ENCODE peak calls at places on chromosomes 13 and 19, in five cellular contexts. One of them, this sample, is unnamed.

GRCh38 chr13:109146912-109147624 is 517.7 kb downstream of the MYO16 start:
- DNase-seq in GM12878: no peak
- DNase-seq in HepG2: no peak
- DNase-seq in H1: no peak
- DNase-seq in K562: no peak
- DNase-seq in this sample: no peak

GRCh38 chr13:31862828-31863227 is 123.5 kb downstream of the RXFP2 start:
- DNase-seq in HepG2: no peak
- DNase-seq in H1: no peak
- DNase-seq in K562: no peak
- DNase-seq in GM12878: no peak
- DNase-seq in this sample: no peak

GRCh38 chr19:16562608-16563025 is 9.6 kb downstream of the SLC35E1 start:
- DNase-seq in HepG2: no peak
- DNase-seq in H1: no peak
- DNase-seq in GM12878: no peak
- DNase-seq in K562: peak; percentile 4
- DNase-seq in this sample: no peak

GRCh38 chr13:103130681-103131210 is 64.5 kb upstream of the SLC10A2 start:
- DNase-seq in H1: no peak
- DNase-seq in K562: no peak
- DNase-seq in HepG2: peak; percentile 3
- DNase-seq in GM12878: peak; percentile 71
- DNase-seq in this sample: no peak

GRCh38 chr19:52665529-52665928 is 27.4 kb upstream of the ZNF83 start:
- DNase-seq in GM12878: no peak
- DNase-seq in HepG2: no peak
- DNase-seq in H1: no peak
- DNase-seq in K562: peak; percentile 48
- DNase-seq in this sample: no peak

GRCh38 chr13:77583551-77583950 is 48.0 kb downstream of the SCEL start:
- DNase-seq in H1: no peak
- DNase-seq in K562: no peak
- DNase-seq in GM12878: no peak
- DNase-seq in HepG2: no peak
- DNase-seq in this sample: no peak

GRCh38 chr19:13846533-13847032 is 30.4 kb upstream of the NANOS3 start:
- DNase-seq in H1: peak; percentile 83
- DNase-seq in GM12878: peak; percentile 85
- DNase-seq in HepG2: peak; percentile 95
- DNase-seq in K562: peak; percentile 78
- DNase-seq in this sample: peak; percentile 94

GRCh38 chr13:42041017-42041683 is 7.3 kb upstream of the DGKH start:
- DNase-seq in H1: peak; percentile 73
- DNase-seq in GM12878: peak; percentile 11
- DNase-seq in K562: peak; percentile 22
- DNase-seq in HepG2: no peak
- DNase-seq in this sample: peak; percentile 78

GRCh38 chr19:30566681-30567420 is 194.7 kb downstream of the ZNF536 start:
- DNase-seq in HepG2: no peak
- DNase-seq in GM12878: no peak
- DNase-seq in H1: no peak
- DNase-seq in K562: no peak
- DNase-seq in this sample: no peak

GRCh38 chr13:75704194-75704941 is 68.2 kb downstream of the LMO7 start:
- DNase-seq in GM12878: no peak
- DNase-seq in H1: no peak
- DNase-seq in K562: no peak
- DNase-seq in HepG2: no peak
- DNase-seq in this sample: no peak

GRCh38 chr13:110307697-110308376 is 753 bp downstream of the COL4A2 start:
- DNase-seq in GM12878: no peak
- DNase-seq in HepG2: no peak
- DNase-seq in K562: no peak
- DNase-seq in H1: peak; percentile 70
- DNase-seq in this sample: peak; percentile 43

GRCh38 chr13:106534844-106535551 is 464 bp downstream of the EFNB2 start:
- DNase-seq in GM12878: no peak
- DNase-seq in HepG2: no peak
- DNase-seq in H1: peak; percentile 76
- DNase-seq in K562: no peak
- DNase-seq in this sample: peak; percentile 35

GRCh38 chr13:19089315-19089714 is 92.3 kb downstream of the TUBA3C start:
- DNase-seq in HepG2: peak; percentile 9
- DNase-seq in H1: no peak
- DNase-seq in K562: peak; percentile 18
- DNase-seq in GM12878: no peak
- DNase-seq in this sample: no peak

GRCh38 chr19:58052256-58052655 is 6.8 kb upstream of the ZNF135 start:
- DNase-seq in HepG2: no peak
- DNase-seq in K562: no peak
- DNase-seq in H1: no peak
- DNase-seq in GM12878: no peak
- DNase-seq in this sample: no peak

GRCh38 chr13:112770504-112770903 is 80.7 kb downstream of the ATP11A start:
- DNase-seq in H1: no peak
- DNase-seq in HepG2: no peak
- DNase-seq in GM12878: no peak
- DNase-seq in K562: no peak
- DNase-seq in this sample: no peak

GRCh38 chr13:110607675-110608224 is 7.6 kb upstream of the NAXD start:
- DNase-seq in HepG2: no peak
- DNase-seq in K562: no peak
- DNase-seq in H1: no peak
- DNase-seq in GM12878: no peak
- DNase-seq in this sample: no peak

GRCh38 chr13:98103531-98103930 is 39.4 kb upstream of the FARP1 start:
- DNase-seq in H1: no peak
- DNase-seq in K562: no peak
- DNase-seq in HepG2: no peak
- DNase-seq in GM12878: no peak
- DNase-seq in this sample: no peak

GRCh38 chr13:49265822-49266221 is 18.1 kb downstream of the CDADC1 start:
- DNase-seq in HepG2: no peak
- DNase-seq in K562: no peak
- DNase-seq in H1: no peak
- DNase-seq in GM12878: no peak
- DNase-seq in this sample: no peak

GRCh38 chr13:95604534-95604915 is 40.0 kb downstream of the DZIP1 start:
- DNase-seq in H1: no peak
- DNase-seq in K562: no peak
- DNase-seq in GM12878: no peak
- DNase-seq in HepG2: no peak
- DNase-seq in this sample: no peak

GRCh38 chr13:95601906-95602305 is 42.6 kb downstream of the DZIP1 start:
- DNase-seq in HepG2: no peak
- DNase-seq in GM12878: no peak
- DNase-seq in H1: no peak
- DNase-seq in K562: no peak
- DNase-seq in this sample: no peak

GRCh38 chr13:95601216-95601615 is 43.3 kb downstream of the DZIP1 start:
- DNase-seq in GM12878: no peak
- DNase-seq in K562: no peak
- DNase-seq in HepG2: no peak
- DNase-seq in H1: no peak
- DNase-seq in this sample: no peak

GRCh38 chr13:95605426-95606125 is 38.9 kb downstream of the DZIP1 start:
- DNase-seq in GM12878: no peak
- DNase-seq in HepG2: no peak
- DNase-seq in H1: no peak
- DNase-seq in K562: no peak
- DNase-seq in this sample: no peak

DNA sequence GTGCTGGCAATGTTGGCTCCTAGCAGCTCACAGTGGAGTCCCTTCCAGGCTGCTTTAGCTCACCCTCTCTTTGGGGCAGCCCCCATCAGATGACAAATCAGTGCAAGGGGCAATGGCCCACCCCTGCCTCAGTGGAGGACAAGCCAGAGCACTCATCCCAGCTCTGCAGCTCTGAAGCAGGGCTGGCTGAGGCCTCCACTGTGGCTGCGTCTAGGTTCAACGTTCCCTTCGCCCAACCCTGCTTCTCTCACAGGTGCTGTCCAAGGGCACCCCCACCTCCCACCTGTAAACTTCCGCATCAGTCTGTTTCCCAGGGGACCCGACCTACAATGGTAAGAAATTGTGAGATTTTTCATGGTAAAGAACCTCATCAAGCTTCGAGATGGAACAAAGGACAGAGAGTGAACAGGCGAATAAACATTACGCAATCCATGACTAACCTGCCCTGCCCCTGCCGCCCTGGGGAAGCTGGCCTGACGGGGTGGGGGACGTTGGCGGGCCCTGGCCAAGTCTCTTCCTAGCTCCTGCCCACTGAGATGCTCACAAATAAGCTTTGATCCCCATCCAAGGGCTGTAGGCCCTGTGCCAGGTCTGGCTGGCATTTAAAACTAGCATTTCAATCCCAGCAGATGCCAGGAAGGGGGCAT is 40.5 kb downstream of the DZIP1 start:
- DNase-seq in GM12878: no peak
- DNase-seq in HepG2: peak; percentile 70
- DNase-seq in H1: no peak
- DNase-seq in K562: no peak
- DNase-seq in this sample: no peak
- TF ChIP-seq CREB1 in GM12878: no peak
- TF ChIP-seq CREB1 in HepG2: no peak
- TF ChIP-seq CREB1 in H1: no peak
- TF ChIP-seq CREB1 in K562: no peak
- TF ChIP-seq CREB1 in this sample: no peak

DNA sequence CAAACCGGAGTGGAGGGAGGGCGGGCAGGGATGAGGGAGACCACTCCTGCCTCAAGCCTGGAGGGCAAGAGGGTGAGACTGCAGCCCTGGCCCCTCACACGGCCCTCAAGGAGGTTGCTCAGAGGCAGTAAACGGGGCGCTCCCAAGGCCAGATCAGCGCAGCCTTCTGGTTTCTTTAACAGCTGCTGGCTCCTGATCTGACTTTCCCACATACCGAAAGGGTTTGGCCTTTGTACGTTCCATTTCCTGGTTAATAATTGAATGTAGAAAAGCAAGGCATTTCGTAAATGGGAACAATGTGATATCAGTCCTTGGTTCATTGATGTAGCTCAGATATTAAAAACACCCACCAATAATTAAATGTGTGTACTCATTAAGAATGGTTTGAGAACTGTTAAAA is 71.5 kb downstream of the GGACT start:
- DNase-seq in GM12878: no peak
- DNase-seq in H1: no peak
- DNase-seq in K562: no peak
- DNase-seq in HepG2: peak; percentile 85
- DNase-seq in this sample: no peak
- H3K4me2 ChIP-seq in GM12878: no peak overlapping the region
- H3K4me2 ChIP-seq in H1: no peak overlapping the region
- H3K4me2 ChIP-seq in K562: no peak overlapping the region
- H3K4me2 ChIP-seq in HepG2: peak overlapping the region; percentile 65
- H3K4me2 ChIP-seq in this sample: no peak overlapping the region

DNA sequence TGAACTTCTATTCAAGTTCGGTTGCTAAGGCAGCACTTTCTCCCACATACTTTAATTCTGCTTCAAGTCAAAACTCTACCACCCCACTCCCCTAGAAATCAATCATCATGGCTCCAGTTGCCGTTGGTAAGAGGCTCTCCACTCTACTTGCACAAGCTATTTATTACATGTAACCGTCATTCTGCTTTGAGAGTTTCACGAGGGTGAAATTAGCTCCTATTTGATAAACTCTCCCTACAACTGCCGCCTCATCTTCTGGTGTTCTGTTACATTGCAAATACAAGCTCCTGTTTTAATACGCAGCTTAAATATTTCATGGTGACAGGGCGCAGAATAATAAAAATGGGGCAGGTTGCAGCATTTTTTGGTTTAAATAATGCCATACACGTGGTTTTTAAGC is 28.6 kb downstream of the SLC7A1 start:
- DNase-seq in K562: no peak
- DNase-seq in HepG2: no peak
- DNase-seq in H1: no peak
- DNase-seq in GM12878: no peak
- DNase-seq in this sample: no peak
- H3K4me1 ChIP-seq in K562: no peaks in the 10 kb centered on the region
- H3K4me1 ChIP-seq in HepG2: peaks cover 43% of the 10 kb centered on the region
- H3K4me1 ChIP-seq in H1: peaks cover 30% of the 10 kb centered on the region
- H3K4me1 ChIP-seq in GM12878: no peaks in the 10 kb centered on the region
- H3K4me1 ChIP-seq in this sample: peaks cover 89% of the 10 kb centered on the region

GRCh38 chr19:45003485-45003884 is 2.2 kb downstream of the RELB start:
- DNase-seq in K562: no peak
- DNase-seq in HepG2: no peak
- DNase-seq in GM12878: no peak
- DNase-seq in H1: no peak
- DNase-seq in this sample: no peak

GRCh38 chr19:45009625-45010255 is 8.5 kb downstream of the RELB start:
- DNase-seq in HepG2: no peak
- DNase-seq in H1: no peak
- DNase-seq in GM12878: no peak
- DNase-seq in K562: no peak
- DNase-seq in this sample: no peak

GRCh38 chr19:45008554-45008953 is 7.3 kb downstream of the RELB start:
- DNase-seq in K562: no peak
- DNase-seq in GM12878: no peak
- DNase-seq in HepG2: no peak
- DNase-seq in H1: no peak
- DNase-seq in this sample: peak; percentile 53

GRCh38 chr19:45010306-45010705 is 9.0 kb downstream of the RELB start:
- DNase-seq in K562: no peak
- DNase-seq in GM12878: no peak
- DNase-seq in H1: no peak
- DNase-seq in HepG2: no peak
- DNase-seq in this sample: no peak

GRCh38 chr19:45005787-45006186 is 4.5 kb downstream of the RELB start:
- DNase-seq in HepG2: no peak
- DNase-seq in H1: no peak
- DNase-seq in K562: no peak
- DNase-seq in GM12878: no peak
- DNase-seq in this sample: no peak
- TF ChIP-seq CREB1 in HepG2: no peak
- TF ChIP-seq CREB1 in H1: no peak
- TF ChIP-seq CREB1 in K562: no peak
- TF ChIP-seq CREB1 in GM12878: no peak
- TF ChIP-seq CREB1 in this sample: no peak

GRCh38 chr19:45215391-45216191 is 29.6 kb downstream of the EXOC3L2 start:
- DNase-seq in K562: peak; percentile 4
- DNase-seq in GM12878: no peak
- DNase-seq in HepG2: no peak
- DNase-seq in H1: peak; percentile 72
- DNase-seq in this sample: peak; percentile 77
- H3K4me2 ChIP-seq in K562: no peak overlapping the region
- H3K4me2 ChIP-seq in GM12878: no peak overlapping the region
- H3K4me2 ChIP-seq in HepG2: peak overlapping the region; percentile 32
- H3K4me2 ChIP-seq in H1: peak overlapping the region; percentile 73
- H3K4me2 ChIP-seq in this sample: peak overlapping the region; percentile 95